ENCODE peak calls at places on chromosomes 11 and 22, in ten cellular contexts. M, X, E, S, H, Y, A, P, D and U are unnamed samples. For H3K4me1 and H3K36me3, the result is how much of the 10 kb centered on the place peaks cover.

GRCh38 chr11:128294685-128295079 is 292.7 kb downstream of the ETS1 start:
- DNase-seq in M (no peak), X (no peak), E (no peak), S (no peak), H (no peak), Y (no peak), A (no peak), P (no peak), D (no peak), U (no peak)

GRCh38 chr22:39150848-39151215 is 1.6 kb downstream of the CBX7 start:
- DNase-seq in M (no peak), X (no peak), E (peak), S (no peak), H (no peak), Y (no peak), A (no peak), P (peak), D (no peak), U (no peak)

GRCh38 chr11:110000045-110000502 is 93.1 kb upstream of the ZC3H12C start:
- DNase-seq in M (peak), X (no peak), E (no peak), S (no peak), H (no peak), Y (no peak), A (no peak), P (no peak), D (no peak), U (no peak)

GRCh38 chr11:61345170-61345610 is 12.2 kb downstream of the TKFC start:
- DNase-seq in M (no peak), X (no peak), E (no peak), S (no peak), H (no peak), Y (no peak), A (no peak), P (no peak), D (no peak), U (no peak)

GRCh38 chr11:124075841-124076571 is 34.9 kb upstream of the OR10G7 start:
- DNase-seq in M (peak), X (peak), E (peak), S (peak), H (no peak), Y (no peak), A (no peak), P (no peak), D (no peak), U (no peak)

GRCh38 chr11:45079075-45079444 is 67.4 kb upstream of the PRDM11 start:
- DNase-seq in M (peak), X (no peak), E (no peak), S (no peak), H (no peak), Y (no peak), A (no peak), P (no peak), D (peak), U (no peak)

GRCh38 chr11:9380773-9381172 is 3.7 kb upstream of the IPO7 start:
- DNase-seq in M (no peak), X (no peak), E (no peak), S (no peak), H (no peak), Y (no peak), A (no peak), P (no peak), D (no peak), U (no peak)

GRCh38 chr11:45181595-45182550 is 35.4 kb downstream of the PRDM11 start:
- DNase-seq in M (no peak), X (no peak), E (no peak), S (no peak), H (no peak), Y (no peak), A (no peak), P (no peak), D (no peak), U (no peak)

GRCh38 chr22:22343603-22344276 is 99.2 kb downstream of the VPREB1 start:
- DNase-seq in M (no peak), X (no peak), E (no peak), S (no peak), H (no peak), Y (no peak), A (no peak), P (no peak), D (no peak), U (no peak)

GRCh38 chr11:8584096-8584495 is 9.9 kb downstream of the STK33 start:
- DNase-seq in M (no peak), X (no peak), E (no peak), S (no peak), H (no peak), Y (no peak), A (no peak), P (no peak), D (no peak), U (no peak)

GRCh38 chr11:45436118-45436517 is 150.0 kb upstream of the SYT13 start:
- DNase-seq in M (no peak), X (no peak), E (no peak), S (no peak), H (no peak), Y (no peak), A (no peak), P (no peak), D (no peak), U (no peak)

GRCh38 chr11:57903441-57904123 is 120.1 kb upstream of the OR9Q1 start:
- DNase-seq in M (no peak), X (peak), E (no peak), S (no peak), H (peak), Y (no peak), A (peak), P (no peak), D (peak), U (no peak)

GRCh38 chr22:24834845-24835570 is 29.0 kb downstream of the SGSM1 start:
- DNase-seq in M (peak), X (no peak), E (no peak), S (no peak), H (no peak), Y (no peak), A (no peak), P (no peak), D (no peak), U (no peak)

GRCh38 chr11:70542811-70543210 is 144.5 kb downstream of the CTTN start:
- DNase-seq in M (no peak), X (no peak), E (no peak), S (no peak), H (no peak), Y (no peak), A (no peak), P (peak), D (no peak), U (no peak)

GRCh38 chr11:64681171-64681570 is 41.8 kb downstream of the NRXN2 start:
- DNase-seq in M (no peak), X (no peak), E (no peak), S (no peak), H (no peak), Y (no peak), A (no peak), P (no peak), D (no peak), U (no peak)

GRCh38 chr11:95968585-95968984 is 44.7 kb upstream of the MTMR2 start:
- DNase-seq in M (no peak), X (no peak), E (no peak), S (no peak), H (no peak), Y (no peak), A (no peak), P (no peak), D (no peak), U (no peak)

GRCh38 chr22:22983123-22983522 is 87.2 kb upstream of the GNAZ start:
- DNase-seq in M (no peak), X (no peak), E (no peak), S (no peak), H (no peak), Y (no peak), A (no peak), P (no peak), D (peak), U (no peak)

GRCh38 chr11:74493816-74494630 is 499 bp upstream of the LIPT2 start:
- DNase-seq in M (no peak), X (no peak), E (no peak), S (no peak), H (no peak), Y (no peak), A (no peak), P (no peak), D (no peak), U (no peak)

GRCh38 chr11:16081756-16082531 is 274.4 kb downstream of the SOX6 start:
- DNase-seq in M (no peak), X (no peak), E (no peak), S (no peak), H (no peak), Y (no peak), A (no peak), P (no peak), D (no peak), U (no peak)

GRCh38 chr11:76598426-76598839 is 72.1 kb downstream of the LRRC32 start:
- DNase-seq in M (no peak), X (peak), E (peak), S (no peak), H (no peak), Y (no peak), A (no peak), P (peak), D (no peak), U (peak)

GRCh38 chr11:117544431-117544830 is 216.8 kb downstream of the CEP164 start:
- DNase-seq in M (no peak), X (no peak), E (no peak), S (no peak), H (no peak), Y (no peak), A (no peak), P (peak), D (no peak), U (no peak)

GRCh38 chr11:64661622-64662021 is 61.4 kb downstream of the NRXN2 start:
- DNase-seq in M (no peak), X (no peak), E (no peak), S (no peak), H (no peak), Y (no peak), A (no peak), P (no peak), D (no peak), U (no peak)

GRCh38 chr22:39650996-39651782 is 80.6 kb downstream of the CACNA1I start:
- DNase-seq in M (no peak), X (no peak), E (no peak), S (no peak), H (no peak), Y (no peak), A (no peak), P (no peak), D (no peak), U (no peak)

GRCh38 chr11:64146036-64146943 is 19.6 kb downstream of the MACROD1 start:
- DNase-seq in M (peak), X (peak), E (peak), S (peak), H (peak), Y (no peak), A (no peak), P (peak), D (peak), U (no peak)

GRCh38 chr11:76008474-76008873 is 193.5 kb downstream of the UVRAG start:
- DNase-seq in M (no peak), X (no peak), E (no peak), S (no peak), H (no peak), Y (no peak), A (no peak), P (no peak), D (no peak), U (no peak)

GRCh38 chr11:9053631-9054030 is 37.8 kb downstream of the SCUBE2 start:
- DNase-seq in M (no peak), X (no peak), E (no peak), S (no peak), H (no peak), Y (no peak), A (no peak), P (no peak), D (no peak), U (no peak)

GRCh38 chr22:29587938-29588699 is 7.2 kb upstream of the NIPSNAP1 start:
- DNase-seq in M (peak), X (no peak), E (no peak), S (no peak), H (no peak), Y (no peak), A (no peak), P (no peak), D (no peak), U (no peak)

GRCh38 chr11:73267122-73267846 is 4.9 kb upstream of the P2RY6 start:
- DNase-seq in M (no peak), X (no peak), E (no peak), S (no peak), H (peak), Y (no peak), A (no peak), P (no peak), D (no peak), U (no peak)

GRCh38 chr11:111733009-111733408 is 33.2 kb downstream of the PPP2R1B start:
- DNase-seq in M (no peak), X (peak), E (peak), S (no peak), H (no peak), Y (no peak), A (no peak), P (no peak), D (no peak), U (no peak)

GRCh38 chr11:120432056-120433018 is 79.2 kb upstream of the GRIK4 start:
- DNase-seq in M (peak), X (no peak), E (no peak), S (no peak), H (no peak), Y (peak), A (no peak), P (no peak), D (no peak), U (no peak)

GRCh38 chr11:113896156-113896879 is 8.3 kb upstream of the HTR3B start:
- DNase-seq in M (peak), X (no peak), E (no peak), S (peak), H (peak), Y (no peak), A (no peak), P (no peak), D (peak), U (peak)

GRCh38 chr11:96246718-96247540 is 96.1 kb downstream of the MAML2 start:
- DNase-seq in M (peak), X (no peak), E (no peak), S (no peak), H (no peak), Y (no peak), A (no peak), P (no peak), D (no peak), U (no peak)

GRCh38 chr11:131760191-131760951 is 390.0 kb downstream of the NTM start:
- DNase-seq in M (peak), X (no peak), E (no peak), S (no peak), H (no peak), Y (no peak), A (no peak), P (no peak), D (no peak), U (no peak)

GRCh38 chr11:122309262-122309925 is 193.4 kb upstream of the BLID start:
- DNase-seq in M (no peak), X (no peak), E (no peak), S (no peak), H (no peak), Y (no peak), A (no peak), P (no peak), D (no peak), U (no peak)

GRCh38 chr22:39396156-39396796 is 3.3 kb upstream of the TAB1 start:
- DNase-seq in M (no peak), X (no peak), E (no peak), S (no peak), H (no peak), Y (no peak), A (no peak), P (no peak), D (no peak), U (no peak)

GRCh38 chr11:46918087-46918751 is at the start of gene LRP4:
- DNase-seq in M (peak), X (peak), E (no peak), S (peak), H (peak), Y (no peak), A (no peak), P (no peak), D (peak), U (peak)

GRCh38 chr11:129866328-129866727 is 29.1 kb downstream of the NFRKB start:
- DNase-seq in M (no peak), X (no peak), E (no peak), S (no peak), H (no peak), Y (no peak), A (no peak), P (no peak), D (no peak), U (no peak)

GRCh38 chr11:128200467-128200866 is 386.9 kb downstream of the ETS1 start:
- DNase-seq in M (no peak), X (no peak), E (no peak), S (no peak), H (no peak), Y (no peak), A (no peak), P (no peak), D (no peak), U (no peak)

DNA sequence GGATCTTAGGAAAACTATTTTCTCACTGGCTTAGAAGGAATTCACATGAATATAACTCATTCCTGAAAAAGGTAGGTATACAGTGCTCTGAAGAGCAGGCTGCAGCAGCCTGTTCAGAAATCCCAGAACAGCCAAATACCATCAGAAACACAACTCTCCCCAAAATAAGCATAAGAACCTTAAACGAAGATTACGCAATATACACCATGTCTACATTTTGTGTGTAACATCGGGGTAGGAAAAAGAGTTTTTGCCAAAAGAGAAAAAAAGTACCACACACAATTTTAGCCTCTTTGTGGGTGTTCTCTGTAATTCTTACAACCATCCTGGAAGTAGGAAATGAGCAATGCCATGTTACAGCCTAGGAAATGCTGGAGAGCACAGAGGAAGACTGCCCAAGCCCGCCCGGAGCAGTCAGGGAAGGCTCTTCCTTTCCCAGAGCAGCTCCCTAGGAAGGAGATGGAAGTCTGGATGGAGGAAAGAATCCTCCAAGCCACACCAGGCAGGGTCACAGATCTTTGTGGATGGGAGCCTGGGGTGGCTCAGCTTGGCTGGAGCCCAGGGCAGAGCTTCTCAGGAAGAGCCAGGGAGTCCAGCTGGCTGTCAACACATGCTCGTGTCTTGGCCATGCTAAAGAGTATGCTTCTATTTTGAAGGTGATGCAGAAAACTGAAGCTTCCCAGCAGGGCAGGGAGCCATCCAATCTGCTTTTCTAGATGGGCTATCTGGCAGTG is 49.7 kb upstream of the ARFGAP3 start:
- DNase-seq in M (no peak), X (peak), E (no peak), S (no peak), H (no peak), Y (no peak), A (no peak), P (no peak), D (no peak), U (no peak)
- H3K4me1 ChIP-seq in M (under half), X (half or more), E (under half), S (under half), H (half or more), Y (under half), A (under half), P (under half), D (under half), U (under half)

GRCh38 chr11:104946907-104947306 is 21.5 kb downstream of the CASP4 start:
- DNase-seq in M (peak), X (no peak), E (no peak), S (peak), H (no peak), Y (no peak), A (no peak), P (peak), D (peak), U (peak)
- H3K36me3 ChIP-seq in M (under half), X (under half), E (half or more), S (under half), H (half or more), Y (under half), A (under half), P (under half), D (half or more), U (under half)

GRCh38 chr11:66881927-66882452 is 25.1 kb downstream of the LRFN4 start:
- DNase-seq in M (no peak), X (no peak), E (no peak), S (no peak), H (no peak), Y (no peak), A (no peak), P (no peak), D (no peak), U (no peak)

GRCh38 chr11:66882540-66882939 is 25.7 kb downstream of the LRFN4 start:
- DNase-seq in M (no peak), X (no peak), E (no peak), S (no peak), H (peak), Y (no peak), A (no peak), P (no peak), D (no peak), U (no peak)

GRCh38 chr11:66881436-66881835 is 24.6 kb downstream of the LRFN4 start:
- DNase-seq in M (no peak), X (no peak), E (no peak), S (no peak), H (no peak), Y (no peak), A (no peak), P (no peak), D (no peak), U (no peak)

GRCh38 chr11:66884443-66884842 is 27.6 kb downstream of the LRFN4 start:
- DNase-seq in M (no peak), X (no peak), E (no peak), S (no peak), H (no peak), Y (no peak), A (no peak), P (no peak), D (no peak), U (no peak)

DNA sequence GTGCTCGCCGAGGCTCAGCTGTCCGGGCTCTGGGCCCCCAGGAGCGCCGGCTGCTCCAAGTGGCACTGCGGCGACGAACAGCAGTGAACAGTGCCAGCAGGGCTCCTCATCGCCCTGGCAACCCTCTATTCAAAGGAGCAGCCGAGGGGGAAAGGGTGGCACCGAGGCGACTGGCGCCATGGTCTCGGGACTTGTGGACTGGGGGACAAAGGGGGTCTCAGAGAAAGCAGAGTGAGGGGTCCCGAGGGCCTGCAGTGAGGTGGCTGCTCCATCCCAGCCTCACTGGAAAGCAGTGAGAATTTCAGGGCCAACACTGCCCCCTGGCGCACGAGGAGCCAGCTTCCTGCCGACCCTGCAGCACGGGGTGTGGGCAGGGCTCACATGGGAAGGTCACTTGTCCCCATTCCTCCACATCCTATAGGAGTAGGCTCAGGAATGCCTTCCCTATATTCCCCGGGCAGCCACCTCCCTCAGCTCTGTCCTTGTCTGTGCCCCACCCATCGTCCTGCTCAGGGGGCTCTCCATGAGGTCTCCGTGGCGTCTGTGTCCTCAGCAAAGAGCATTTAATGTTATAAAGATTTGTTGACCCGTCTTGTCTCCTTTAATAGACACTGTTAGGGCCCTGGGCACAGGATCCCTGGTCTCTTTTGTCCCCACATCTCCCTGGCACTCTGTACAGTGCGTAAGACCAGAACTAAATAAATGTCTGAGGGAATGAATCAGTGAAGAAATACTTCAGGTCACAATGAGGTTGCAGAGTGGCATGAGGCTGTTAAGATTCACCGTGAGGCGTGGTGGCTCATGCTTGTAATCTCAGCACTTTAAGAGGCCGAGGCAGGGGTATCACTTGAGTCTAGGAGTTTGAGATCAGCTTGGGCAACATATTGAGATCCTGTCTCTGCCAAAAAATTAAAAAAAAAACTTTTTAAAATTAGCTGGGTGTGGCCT is 26.4 kb downstream of the LRFN4 start:
- DNase-seq in M (peak), X (peak), E (peak), S (peak), H (peak), Y (no peak), A (peak), P (peak), D (peak), U (peak)
- H3K4me1 ChIP-seq in M (under half), X (under half), E (under half), S (under half), H (half or more), Y (under half), A (under half), P (under half), D (under half), U (under half)

GRCh38 chr11:66475349-66476172 is 4.7 kb upstream of the DPP3 start:
- DNase-seq in M (no peak), X (no peak), E (no peak), S (no peak), H (no peak), Y (no peak), A (no peak), P (no peak), D (no peak), U (no peak)

GRCh38 chr11:66476173-66476840 is 3.9 kb upstream of the DPP3 start:
- DNase-seq in M (no peak), X (no peak), E (no peak), S (no peak), H (no peak), Y (no peak), A (no peak), P (no peak), D (no peak), U (no peak)

GRCh38 chr11:66473167-66473566 is 6.5 kb downstream of the PELI3 start:
- DNase-seq in M (no peak), X (no peak), E (no peak), S (no peak), H (no peak), Y (no peak), A (no peak), P (no peak), D (no peak), U (no peak)

GRCh38 chr11:66472054-66472453 is 5.3 kb downstream of the PELI3 start:
- DNase-seq in M (no peak), X (no peak), E (no peak), S (no peak), H (no peak), Y (no peak), A (no peak), P (no peak), D (no peak), U (no peak)

GRCh38 chr11:66473608-66474525 is 6.4 kb upstream of the DPP3 start:
- DNase-seq in M (no peak), X (no peak), E (no peak), S (no peak), H (no peak), Y (no peak), A (no peak), P (no peak), D (no peak), U (no peak)
- H3K36me3 ChIP-seq in M (under half), X (under half), E (under half), S (under half), H (half or more), Y (under half), A (under half), P (under half), D (under half), U (under half)